ENCODE peak calls at places on chromosomes 6 and 20, in ten cellular contexts. T, A, Y, Z, V, H, K, X, E and G are unnamed samples.

GRCh38 chr6:161301338-161301737 is 27.5 kb upstream of the AGPAT4 start:
- DNase-seq in T (peak), A (no peak), Y (peak), Z (no peak), V (no peak), H (no peak), K (no peak), X (no peak), E (peak), G (no peak)

GRCh38 chr6:44342052-44342451 is 398 bp upstream of the SPATS1 start:
- DNase-seq in T (no peak), A (no peak), Y (no peak), Z (no peak), V (no peak), H (no peak), K (no peak), X (peak), E (peak), G (no peak)

GRCh38 chr6:66993272-66993671 is 1286.2 kb upstream of the EYS start:
- DNase-seq in T (no peak), A (no peak), Y (no peak), Z (no peak), V (no peak), H (no peak), K (no peak), X (no peak), E (no peak), G (no peak)

GRCh38 chr6:145863988-145864616 is 49.5 kb upstream of the FBXO30 start:
- DNase-seq in T (no peak), A (no peak), Y (no peak), Z (no peak), V (no peak), H (peak), K (no peak), X (no peak), E (no peak), G (no peak)

GRCh38 chr20:45835230-45836224 is 1.9 kb downstream of the SNX21 start:
- DNase-seq in T (no peak), A (no peak), Y (no peak), Z (no peak), V (peak), H (no peak), K (no peak), X (no peak), E (peak), G (no peak)

GRCh38 chr20:20492521-20493334 is 124.8 kb downstream of the INSM1 start:
- DNase-seq in T (no peak), A (no peak), Y (no peak), Z (no peak), V (no peak), H (no peak), K (no peak), X (no peak), E (no peak), G (peak)

GRCh38 chr6:36241728-36242127 is 28.1 kb upstream of the PNPLA1 start:
- DNase-seq in T (no peak), A (no peak), Y (no peak), Z (no peak), V (no peak), H (peak), K (no peak), X (no peak), E (peak), G (no peak)

GRCh38 chr20:33858666-33859065 is 47.5 kb downstream of the CHMP4B start:
- DNase-seq in T (no peak), A (no peak), Y (no peak), Z (no peak), V (no peak), H (no peak), K (no peak), X (no peak), E (no peak), G (no peak)

GRCh38 chr6:45657243-45657642 is 279.5 kb upstream of the SUPT3H start:
- DNase-seq in T (peak), A (no peak), Y (no peak), Z (no peak), V (no peak), H (no peak), K (no peak), X (no peak), E (peak), G (no peak)

GRCh38 chr20:5947276-5947675 is 3.1 kb downstream of the TRMT6 start:
- DNase-seq in T (no peak), A (no peak), Y (no peak), Z (no peak), V (no peak), H (no peak), K (no peak), X (no peak), E (peak), G (no peak)

GRCh38 chr20:19211661-19212523 is 550 bp upstream of the SLC24A3 start:
- DNase-seq in T (no peak), A (peak), Y (peak), Z (no peak), V (no peak), H (no peak), K (no peak), X (no peak), E (peak), G (peak)

GRCh38 chr6:18477301-18477941 is 90.3 kb downstream of the RNF144B start:
- DNase-seq in T (no peak), A (no peak), Y (no peak), Z (no peak), V (no peak), H (peak), K (no peak), X (no peak), E (peak), G (no peak)

GRCh38 chr6:143872211-143872610 is 7.9 kb downstream of the ZC2HC1B start:
- DNase-seq in T (peak), A (no peak), Y (no peak), Z (no peak), V (no peak), H (no peak), K (no peak), X (no peak), E (peak), G (no peak)

GRCh38 chr6:73116330-73116729 is 109.0 kb downstream of the KHDC1L start:
- DNase-seq in T (no peak), A (no peak), Y (no peak), Z (no peak), V (no peak), H (no peak), K (no peak), X (no peak), E (no peak), G (no peak)

GRCh38 chr20:51995551-51995951 is 193.2 kb upstream of the SALL4 start:
- DNase-seq in T (peak), A (no peak), Y (no peak), Z (no peak), V (no peak), H (no peak), K (no peak), X (no peak), E (no peak), G (no peak)

GRCh38 chr6:152529364-152529763 is 107.8 kb downstream of the SYNE1 start:
- DNase-seq in T (peak), A (no peak), Y (no peak), Z (no peak), V (no peak), H (no peak), K (no peak), X (no peak), E (peak), G (no peak)

GRCh38 chr6:77040566-77041195 is 422.6 kb downstream of the HTR1B start:
- DNase-seq in T (no peak), A (no peak), Y (no peak), Z (no peak), V (no peak), H (no peak), K (no peak), X (no peak), E (peak), G (no peak)

GRCh38 chr6:125952764-125953501 is 3.6 kb upstream of the HINT3 start:
- DNase-seq in T (peak), A (no peak), Y (no peak), Z (no peak), V (no peak), H (peak), K (no peak), X (no peak), E (peak), G (no peak)

GRCh38 chr20:51036827-51037229 is 13.9 kb upstream of the KCNG1 start:
- DNase-seq in T (no peak), A (no peak), Y (no peak), Z (no peak), V (no peak), H (no peak), K (no peak), X (no peak), E (peak), G (no peak)

GRCh38 chr6:64280569-64280968 is 645.0 kb downstream of the PHF3 start:
- DNase-seq in T (peak), A (peak), Y (peak), Z (no peak), V (no peak), H (no peak), K (no peak), X (no peak), E (peak), G (no peak)

GRCh38 chr6:26217714-26218075 is 130.5 kb downstream of the HFE start:
- DNase-seq in T (peak), A (peak), Y (no peak), Z (no peak), V (no peak), H (no peak), K (no peak), X (no peak), E (peak), G (no peak)

GRCh38 chr6:78243519-78243918 is 590.7 kb downstream of the MEI4 start:
- DNase-seq in T (peak), A (no peak), Y (no peak), Z (no peak), V (no peak), H (no peak), K (no peak), X (no peak), E (peak), G (no peak)

GRCh38 chr20:44137210-44137781 is 49.7 kb downstream of the JPH2 start:
- DNase-seq in T (peak), A (no peak), Y (peak), Z (no peak), V (peak), H (no peak), K (no peak), X (peak), E (peak), G (no peak)

GRCh38 chr20:34938466-34939163 is 17.0 kb downstream of the GSS start:
- DNase-seq in T (no peak), A (peak), Y (no peak), Z (no peak), V (peak), H (no peak), K (no peak), X (peak), E (no peak), G (peak)

GRCh38 chr6:139135578-139136545 is 982 bp downstream of the HECA start:
- DNase-seq in T (peak), A (peak), Y (peak), Z (peak), V (peak), H (peak), K (peak), X (peak), E (peak), G (peak)

GRCh38 chr6:143060806-143061596 is at the start of gene AIG1:
- DNase-seq in T (no peak), A (peak), Y (no peak), Z (peak), V (peak), H (no peak), K (peak), X (no peak), E (no peak), G (no peak)

GRCh38 chr20:45993197-45993951 is 15.3 kb upstream of the MMP9 start:
- DNase-seq in T (peak), A (peak), Y (peak), Z (no peak), V (no peak), H (no peak), K (no peak), X (no peak), E (peak), G (no peak)

GRCh38 chr6:2225422-2226392 is 19.7 kb downstream of the GMDS start:
- DNase-seq in T (no peak), A (peak), Y (no peak), Z (no peak), V (no peak), H (no peak), K (no peak), X (no peak), E (peak), G (no peak)

GRCh38 chr6:117668736-117669135 is 6.5 kb upstream of the NUS1 start:
- DNase-seq in T (no peak), A (no peak), Y (no peak), Z (no peak), V (no peak), H (no peak), K (no peak), X (no peak), E (no peak), G (no peak)

GRCh38 chr6:117674991-117675657 is at the start of gene NUS1:
- DNase-seq in T (peak), A (peak), Y (peak), Z (peak), V (peak), H (peak), K (peak), X (peak), E (peak), G (peak)

GRCh38 chr6:117676577-117677218 is 1.4 kb downstream of the NUS1 start:
- DNase-seq in T (peak), A (no peak), Y (no peak), Z (no peak), V (no peak), H (no peak), K (no peak), X (no peak), E (peak), G (no peak)

GRCh38 chr6:117677553-117678131 is 2.4 kb downstream of the NUS1 start:
- DNase-seq in T (peak), A (no peak), Y (no peak), Z (no peak), V (no peak), H (no peak), K (no peak), X (no peak), E (peak), G (no peak)

GRCh38 chr6:117674503-117674902 is 766 bp upstream of the NUS1 start:
- DNase-seq in T (no peak), A (no peak), Y (no peak), Z (no peak), V (no peak), H (no peak), K (no peak), X (no peak), E (no peak), G (no peak)
- H3K27ac ChIP-seq in T (no peak), A (no peak), Y (no peak), Z (peak), V (peak), H (no peak), K (no peak), X (peak), E (peak), G (no peak)

GRCh38 chr20:24784607-24785006 is 164.5 kb upstream of the CST7 start:
- DNase-seq in T (no peak), A (no peak), Y (no peak), Z (no peak), V (no peak), H (peak), K (no peak), X (no peak), E (no peak), G (no peak)
- H3K27ac ChIP-seq in T (no peak), A (no peak), Y (no peak), Z (no peak), V (no peak), H (no peak), K (no peak), X (no peak), E (no peak), G (no peak)

DNA sequence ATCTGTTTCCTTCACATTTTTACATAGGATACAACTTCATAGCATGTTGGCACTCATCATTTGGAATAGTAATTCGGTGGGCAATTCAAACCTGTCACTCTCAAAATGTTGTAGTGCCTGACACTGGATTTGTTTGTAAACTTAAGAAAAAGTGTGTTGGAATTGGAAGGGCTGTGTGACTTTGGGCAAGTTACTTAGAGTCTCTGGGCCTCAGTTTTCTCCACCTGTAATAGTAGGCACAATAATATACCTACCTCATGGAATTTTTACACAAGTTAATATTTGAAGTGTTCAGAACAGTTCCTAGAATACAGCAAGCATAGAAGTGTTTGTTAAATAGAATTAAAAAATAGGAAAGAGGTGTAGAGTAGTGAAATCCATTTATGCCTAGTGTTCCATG is 15.0 kb upstream of the BCAS1 start:
- DNase-seq in T (no peak), A (no peak), Y (no peak), Z (no peak), V (no peak), H (no peak), K (no peak), X (no peak), E (no peak), G (no peak)
- H3K27ac ChIP-seq in T (no peak), A (peak), Y (no peak), Z (no peak), V (no peak), H (no peak), K (no peak), X (no peak), E (peak), G (no peak)

DNA sequence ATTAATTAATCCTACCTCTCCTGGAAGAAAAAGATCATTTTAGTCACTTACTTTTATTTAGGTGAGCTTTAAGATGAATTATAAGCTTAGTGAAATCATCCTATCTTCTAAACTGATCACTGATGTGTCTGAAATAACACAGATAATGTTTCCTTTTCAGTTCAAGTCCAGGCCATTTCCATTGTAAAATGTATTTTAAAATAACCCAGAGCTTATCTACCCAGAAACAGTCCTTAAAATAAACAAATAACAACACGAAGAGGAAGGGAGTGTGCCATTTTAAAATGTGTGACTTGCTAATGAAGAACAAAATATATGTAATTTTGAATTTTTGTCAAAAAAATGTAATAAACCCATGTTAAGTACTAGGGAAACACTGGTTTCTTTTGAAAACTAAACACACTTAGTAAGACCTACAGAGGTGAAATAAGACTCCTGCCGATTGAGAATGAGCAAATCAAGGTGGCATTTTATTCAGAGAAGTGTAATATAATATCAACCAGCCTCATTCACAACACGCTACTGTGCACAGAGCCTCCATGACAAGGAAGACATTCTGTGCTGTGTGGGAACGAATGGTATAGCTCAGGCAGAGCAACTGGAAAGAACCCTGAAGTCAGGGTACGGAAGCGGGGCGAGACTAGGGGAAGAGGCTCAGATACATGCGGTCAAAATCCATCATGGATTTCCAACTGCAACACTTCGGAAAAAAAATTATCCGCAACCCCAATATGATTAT is 7.7 kb downstream of the LRP11 start:
- DNase-seq in T (peak), A (no peak), Y (no peak), Z (no peak), V (no peak), H (no peak), K (no peak), X (no peak), E (peak), G (no peak)
- H3K27ac ChIP-seq in T (peak), A (no peak), Y (no peak), Z (no peak), V (no peak), H (no peak), K (no peak), X (no peak), E (peak), G (no peak)

GRCh38 chr6:52312461-52312860 is 27.9 kb upstream of the MCM3 start:
- DNase-seq in T (no peak), A (no peak), Y (no peak), Z (no peak), V (no peak), H (no peak), K (no peak), X (no peak), E (no peak), G (no peak)
- H3K27ac ChIP-seq in T (no peak), A (no peak), Y (no peak), Z (no peak), V (no peak), H (no peak), K (no peak), X (no peak), E (no peak), G (peak)

GRCh38 chr6:69216127-69216526 is 580.7 kb downstream of the LMBRD1 start:
- DNase-seq in T (no peak), A (no peak), Y (no peak), Z (no peak), V (no peak), H (no peak), K (no peak), X (no peak), E (no peak), G (no peak)
- H3K27ac ChIP-seq in T (no peak), A (no peak), Y (no peak), Z (no peak), V (no peak), H (no peak), K (no peak), X (no peak), E (no peak), G (no peak)

DNA sequence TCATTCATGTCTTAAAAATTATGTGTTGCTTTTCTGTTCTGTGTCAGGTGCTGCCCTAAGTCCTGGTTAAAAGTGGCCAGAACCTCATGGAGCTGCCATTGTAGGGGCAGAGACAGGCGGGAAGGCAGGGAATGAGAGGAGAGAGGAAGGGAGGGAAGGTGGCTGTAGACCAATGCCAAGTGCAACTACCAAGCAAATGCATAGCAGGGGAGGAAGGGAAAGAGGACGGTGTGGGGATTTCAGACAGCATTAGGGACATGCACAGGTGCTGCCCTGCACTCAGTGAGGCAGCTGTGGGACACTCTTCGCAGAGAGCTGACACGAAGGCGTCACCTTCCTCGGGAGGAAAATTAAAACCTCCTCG is 21.0 kb downstream of the GGTLC1 start:
- DNase-seq in T (no peak), A (no peak), Y (no peak), Z (no peak), V (no peak), H (no peak), K (no peak), X (no peak), E (no peak), G (no peak)
- H3K27ac ChIP-seq in T (no peak), A (no peak), Y (no peak), Z (no peak), V (no peak), H (no peak), K (no peak), X (peak), E (no peak), G (no peak)

DNA sequence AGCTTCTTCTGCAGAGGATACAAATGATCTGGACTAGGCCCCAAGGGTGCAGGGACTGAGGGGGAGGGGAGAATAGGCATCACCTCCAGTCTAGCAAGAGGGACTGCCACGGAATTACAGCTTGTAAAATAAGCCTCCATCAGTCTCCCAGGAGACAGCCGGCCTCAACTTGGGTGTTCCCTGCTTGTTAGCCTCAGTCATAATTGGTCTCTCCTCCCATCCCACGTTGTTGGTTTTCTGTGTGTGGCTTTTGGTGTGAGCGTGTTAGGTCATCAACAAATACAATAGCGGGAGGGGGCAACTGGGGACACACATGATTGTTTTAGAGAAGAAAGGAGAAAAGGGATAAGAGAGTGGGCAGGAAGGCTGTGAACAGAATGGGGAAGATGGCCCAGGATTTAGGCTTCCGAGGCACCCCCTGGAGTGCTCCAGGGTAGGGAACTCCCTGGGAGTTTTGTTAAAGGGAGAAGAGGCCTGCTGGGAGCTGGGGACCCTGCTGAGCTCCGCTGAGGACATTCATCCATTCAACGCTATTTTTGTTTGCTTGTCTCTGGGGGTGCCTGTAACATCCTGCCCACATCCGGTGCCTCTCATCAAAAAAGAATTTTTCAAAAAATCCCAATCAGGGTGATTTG is 9.2 kb downstream of the FOXA2 start:
- DNase-seq in T (no peak), A (peak), Y (no peak), Z (no peak), V (no peak), H (no peak), K (no peak), X (no peak), E (no peak), G (no peak)
- H3K27ac ChIP-seq in T (no peak), A (no peak), Y (no peak), Z (no peak), V (no peak), H (no peak), K (no peak), X (no peak), E (no peak), G (no peak)